ENCODE peak calls at places on chromosomes 16 and 17, in ten cellular contexts. J is EL; N is NCI-H1694; G is body of pancreas; L is small intestine; U is HEK293T; W is hippocampal formation; D is stimulated activated CD8-positive, alpha-beta memory T cell treated with anti-CD3 and anti-CD28 coated beads, Interleukin-12 subunit alpha, Interleukin-12 subunit beta, amount 100 ng/mL, for 4 hours; B is heart right ventricle; I is skeletal muscle cell. C is an unnamed sample.

GRCh38 chr17:82463881-82464566 is 5.5 kb downstream of the NARF start:
- DNase-seq in N (no peak), B (no peak), J (no peak), U (no peak), W (no peak), G (no peak), I (no peak), L (no peak), D (no peak), C (no peak)

GRCh38 chr16:86953631-86954465 is 363.3 kb downstream of the C16orf95 start:
- DNase-seq in U (no peak), J (no peak), D (no peak), N (no peak), G (no peak), B (no peak), W (no peak), L (no peak), I (no peak), C (no peak)

GRCh38 chr17:145671-146541 is 8.5 kb downstream of the SCGB1C2 start:
- DNase-seq in U (no peak), L (no peak), G (peak), D (no peak), N (no peak), W (peak), B (peak), J (no peak), I (no peak), C (no peak)

GRCh38 chr17:65850486-65850885 is 289.0 kb upstream of the AXIN2 start:
- DNase-seq in D (no peak), U (no peak), N (no peak), G (no peak), B (no peak), J (peak), L (no peak), I (peak), W (no peak), C (peak)

GRCh38 chr16:22313141-22313781 is 16.1 kb downstream of the POLR3E start:
- DNase-seq in U (no peak), J (no peak), D (no peak), W (no peak), I (no peak), L (no peak), G (no peak), B (no peak), N (no peak), C (no peak)

GRCh38 chr17:47315451-47316266 is 8.1 kb upstream of the EFCAB13 start:
- DNase-seq in U (peak), B (peak), L (peak), J (peak), W (peak), G (no peak), N (peak), D (no peak), I (peak), C (peak)

GRCh38 chr17:35879748-35880654 is at the start of gene CCL5:
- DNase-seq in D (no peak), J (no peak), W (no peak), N (no peak), L (peak), U (no peak), G (no peak), I (no peak), B (no peak), C (no peak)

GRCh38 chr16:19168173-19169080 is at the start of gene SYT17:
- DNase-seq in L (peak), W (peak), J (no peak), G (peak), I (no peak), D (no peak), B (peak), U (peak), N (no peak), C (no peak)

GRCh38 chr17:7477392-7478275 is 1.8 kb downstream of the ZBTB4 start:
- DNase-seq in G (peak), N (no peak), I (peak), D (peak), U (no peak), L (no peak), J (peak), W (peak), B (peak), C (peak)

GRCh38 chr17:28908640-28909098 is 5.8 kb upstream of the DHRS13 start:
- DNase-seq in D (no peak), L (no peak), G (no peak), U (no peak), B (peak), J (peak), W (no peak), N (no peak), I (peak), C (peak)

GRCh38 chr17:81553018-81553615 is 964 bp upstream of the FAAP100 start:
- DNase-seq in N (no peak), U (peak), G (peak), L (peak), B (peak), W (peak), J (peak), I (no peak), D (peak), C (peak)

GRCh38 chr17:59074494-59074893 is 32.2 kb downstream of the TRIM37 start:
- DNase-seq in G (no peak), B (no peak), D (no peak), J (peak), W (no peak), U (no peak), N (no peak), L (no peak), I (no peak), C (peak)

GRCh38 chr17:50137050-50137449 is 7.1 kb upstream of the SAMD14 start:
- DNase-seq in G (no peak), L (no peak), W (no peak), D (no peak), I (no peak), B (no peak), U (no peak), J (no peak), N (no peak), C (no peak)

GRCh38 chr17:15502315-15503112 is 35.1 kb upstream of the CDRT4 start:
- DNase-seq in J (peak), N (peak), L (peak), D (peak), I (peak), G (peak), W (peak), B (peak), U (peak), C (peak)

GRCh38 chr17:73311428-73311780 is 397 bp downstream of the CDC42EP4 start:
- DNase-seq in B (peak), U (no peak), N (no peak), L (no peak), I (no peak), G (no peak), J (no peak), D (no peak), W (peak), C (no peak)

C was measured in AG08395.